ENCODE peak calls at places on chromosomes 11 and 22, in seven cellular contexts. K is brain microvascular endothelial cell; L is fibroblast of gingiva; G is activated T-cell treated with anti-CD3 and anti-CD28 coated beads, Interleukin-2, amount 50 U/mL, for 72 hours; P is stimulated activated CD4-positive, alpha-beta T cell treated with anti-CD3 and anti-CD28 coated beads, Interleukin-2, amount 100 ng/mL, for 48 hours; U is hepatic stellate cell; T is dorsolateral prefrontal cortex. S is an unnamed sample.

GRCh38 chr22:40157546-40157945 is 20.2 kb upstream of the TNRC6B start:
- DNase-seq in K (no peak), L (no peak), G (no peak), P (no peak), U (no peak), T (no peak), S (no peak)

GRCh38 chr11:126511475-126512115 is 156.1 kb downstream of the ST3GAL4 start:
- DNase-seq in K (no peak), L (no peak), G (no peak), P (no peak), U (no peak), T (no peak), S (no peak)

GRCh38 chr22:47618180-47618579 is 855.7 kb downstream of the TBC1D22A start:
- DNase-seq in K (no peak), L (no peak), G (no peak), P (no peak), U (no peak), T (no peak), S (no peak)

GRCh38 chr22:21736948-21737347 is 1.4 kb upstream of the YPEL1 start:
- DNase-seq in K (no peak), L (no peak), G (no peak), P (no peak), U (no peak), T (no peak), S (no peak)

GRCh38 chr11:117220568-117220967 is 11.3 kb downstream of the PCSK7 start:
- DNase-seq in K (no peak), L (no peak), G (no peak), P (no peak), U (no peak), T (peak), S (no peak)

GRCh38 chr11:12642040-12642439 is 32.2 kb upstream of the TEAD1 start:
- DNase-seq in K (peak), L (no peak), G (no peak), P (no peak), U (no peak), T (no peak), S (no peak)

GRCh38 chr11:17164361-17165246 is 43.2 kb downstream of the PIK3C2A start:
- DNase-seq in K (no peak), L (no peak), G (no peak), P (no peak), U (no peak), T (no peak), S (no peak)

GRCh38 chr22:23649071-23649501 is 17.0 kb upstream of the DRICH1 start:
- DNase-seq in K (no peak), L (no peak), G (no peak), P (no peak), U (no peak), T (no peak), S (no peak)

GRCh38 chr11:33706546-33706945 is 5.9 kb upstream of the C11orf91 start:
- DNase-seq in K (no peak), L (peak), G (no peak), P (no peak), U (no peak), T (no peak), S (no peak)

GRCh38 chr11:111001986-111002616 is 243.4 kb upstream of the POU2AF2 start:
- DNase-seq in K (peak), L (peak), G (no peak), P (no peak), U (peak), T (no peak), S (peak)

GRCh38 chr11:6260207-6260726 is 629 bp downstream of the CCKBR start:
- DNase-seq in K (no peak), L (no peak), G (no peak), P (no peak), U (no peak), T (no peak), S (no peak)

GRCh38 chr11:15059132-15059531 is 14.3 kb upstream of the CALCB start:
- DNase-seq in K (no peak), L (no peak), G (peak), P (no peak), U (no peak), T (no peak), S (no peak)

GRCh38 chr11:121965330-121965729 is 150.7 kb downstream of the BLID start:
- DNase-seq in K (peak), L (no peak), G (no peak), P (no peak), U (no peak), T (no peak), S (peak)

GRCh38 chr11:78213526-78214330 is 25.0 kb downstream of the USP35 start:
- DNase-seq in K (no peak), L (no peak), G (no peak), P (no peak), U (no peak), T (no peak), S (no peak)

GRCh38 chr22:48984639-48985038 is 843.0 kb downstream of the BRD1 start:
- DNase-seq in K (no peak), L (no peak), G (no peak), P (no peak), U (no peak), T (no peak), S (no peak)

GRCh38 chr11:45180888-45181594 is 34.6 kb downstream of the PRDM11 start:
- DNase-seq in K (peak), L (peak), G (peak), P (no peak), U (peak), T (no peak), S (peak)

GRCh38 chr22:24727218-24727851 is 47.2 kb downstream of the PIWIL3 start:
- DNase-seq in K (peak), L (peak), G (no peak), P (no peak), U (peak), T (no peak), S (peak)

GRCh38 chr22:39309364-39309861 is 10.0 kb downstream of the RPL3 start:
- DNase-seq in K (peak), L (no peak), G (no peak), P (no peak), U (no peak), T (no peak), S (no peak)

GRCh38 chr11:123478352-123478986 is 48.4 kb downstream of the GRAMD1B start:
- DNase-seq in K (peak), L (peak), G (peak), P (no peak), U (peak), T (peak), S (peak)

GRCh38 chr11:89463381-89463780 is 27.8 kb downstream of the NOX4 start:
- DNase-seq in K (no peak), L (no peak), G (no peak), P (no peak), U (no peak), T (no peak), S (no peak)

GRCh38 chr11:9210922-9211320 is 54.2 kb downstream of the DENND5A start:
- DNase-seq in K (no peak), L (no peak), G (peak), P (no peak), U (no peak), T (no peak), S (no peak)

GRCh38 chr11:27040302-27041115 is at the start of gene BBOX1:
- DNase-seq in K (no peak), L (no peak), G (no peak), P (no peak), U (no peak), T (peak), S (no peak)

GRCh38 chr22:34111210-34111824 is 191.0 kb upstream of the LARGE1 start:
- DNase-seq in K (no peak), L (no peak), G (peak), P (peak), U (peak), T (no peak), S (peak)

GRCh38 chr22:39176673-39177455 is 24.4 kb upstream of the CBX7 start:
- DNase-seq in K (no peak), L (no peak), G (no peak), P (no peak), U (no peak), T (no peak), S (no peak)

GRCh38 chr11:134034496-134035381 is 34.1 kb upstream of the JAM3 start:
- DNase-seq in K (no peak), L (no peak), G (peak), P (no peak), U (no peak), T (no peak), S (no peak)

GRCh38 chr11:133388975-133389568 is 143.2 kb downstream of the OPCML start:
- DNase-seq in K (no peak), L (no peak), G (no peak), P (no peak), U (no peak), T (no peak), S (no peak)

GRCh38 chr11:26244207-26244606 is 87.7 kb upstream of the ANO3 start:
- DNase-seq in K (no peak), L (peak), G (no peak), P (no peak), U (peak), T (no peak), S (no peak)

GRCh38 chr11:131656179-131656838 is 285.9 kb downstream of the NTM start:
- DNase-seq in K (no peak), L (no peak), G (no peak), P (no peak), U (no peak), T (no peak), S (no peak)

GRCh38 chr11:57568330-57568766 is 876 bp upstream of the UBE2L6 start:
- DNase-seq in K (peak), L (peak), G (peak), P (peak), U (no peak), T (peak), S (peak)

GRCh38 chr11:66875376-66875775 is 18.5 kb downstream of the LRFN4 start:
- DNase-seq in K (no peak), L (no peak), G (no peak), P (no peak), U (no peak), T (no peak), S (no peak)

GRCh38 chr22:45667486-45667885 is 4.1 kb upstream of the ATXN10 start:
- DNase-seq in K (no peak), L (no peak), G (no peak), P (no peak), U (no peak), T (no peak), S (no peak)

GRCh38 chr11:117026593-117027330 is 71.5 kb downstream of the SIK3 start:
- DNase-seq in K (peak), L (peak), G (no peak), P (no peak), U (peak), T (no peak), S (no peak)

GRCh38 chr11:16605440-16605970 is 132.9 kb upstream of the C11orf58 start:
- DNase-seq in K (peak), L (no peak), G (no peak), P (no peak), U (peak), T (no peak), S (peak)

GRCh38 chr22:50739279-50739691 is 1.3 kb downstream of the ACR start:
- DNase-seq in K (no peak), L (no peak), G (no peak), P (no peak), U (no peak), T (no peak), S (no peak)

GRCh38 chr22:44309137-44309536 is 3.6 kb downstream of the SHISAL1 start:
- DNase-seq in K (peak), L (peak), G (no peak), P (no peak), U (peak), T (no peak), S (peak)

S was measured in kidney glomerular epithelial cell.